ENCODE peak calls at places on chromosomes 2 and 18, in ten cellular contexts. I, R, P, U, Y, M, A, V, O and K are unnamed samples.

GRCh38 chr2:212156114-212156513 is 382.5 kb downstream of the ERBB4 start:
- DNase-seq in O (no peak), M (no peak), U (no peak), A (no peak), R (no peak), P (no peak), I (no peak), Y (no peak), V (no peak), K (no peak)

GRCh38 chr2:60003076-60003475 is 550.4 kb downstream of the BCL11A start:
- DNase-seq in M (no peak), Y (no peak), U (no peak), V (no peak), R (no peak), I (no peak), A (no peak), O (no peak), P (no peak), K (no peak)

GRCh38 chr2:167825664-167826063 is 421.7 kb downstream of the STK39 start:
- DNase-seq in U (no peak), A (no peak), O (no peak), I (no peak), Y (no peak), P (no peak), M (no peak), R (no peak), V (no peak), K (no peak)

GRCh38 chr18:45449761-45450227 is 165.5 kb upstream of the SLC14A2 start:
- DNase-seq in R (peak; percentile 69), A (peak; percentile 39), I (peak; percentile 38), P (peak; percentile 32), V (no peak), U (no peak), Y (peak; percentile 93), O (no peak), M (no peak), K (peak; percentile 28)

GRCh38 chr2:166074011-166074410 is 53.8 kb downstream of the SCN1A start:
- DNase-seq in P (no peak), Y (no peak), V (no peak), O (no peak), I (no peak), U (no peak), M (no peak), R (no peak), A (no peak), K (no peak)

GRCh38 chr2:94870392-94871225 is 621 bp upstream of the TEKT4 start:
- DNase-seq in U (peak; percentile 36), Y (no peak), A (peak; percentile 45), I (no peak), O (no peak), R (no peak), P (no peak), M (no peak), V (no peak), K (no peak)

GRCh38 chr2:133362061-133362476 is 206.2 kb downstream of the NCKAP5 start:
- DNase-seq in R (no peak), P (no peak), Y (no peak), I (no peak), V (no peak), U (no peak), O (no peak), M (peak; percentile 1), A (no peak), K (no peak)

GRCh38 chr2:96930351-96931015 is 55.9 kb downstream of the FAM178B start:
- DNase-seq in U (no peak), Y (no peak), O (no peak), R (no peak), M (no peak), V (no peak), I (no peak), A (no peak), P (no peak), K (no peak)

GRCh38 chr2:224142397-224143312 is 103.6 kb upstream of the SERPINE2 start:
- DNase-seq in M (peak; percentile 13), A (no peak), U (no peak), V (no peak), Y (no peak), P (no peak), I (no peak), R (no peak), O (no peak), K (no peak)

GRCh38 chr18:49691177-49691608 is 122.1 kb downstream of the ACAA2 start:
- DNase-seq in V (no peak), O (no peak), Y (no peak), P (no peak), U (no peak), R (no peak), M (no peak), I (no peak), A (no peak), K (no peak)

GRCh38 chr2:54755641-54756326 is 32.3 kb downstream of the EML6 start:
- DNase-seq in I (peak; percentile 28), R (no peak), V (no peak), U (no peak), P (no peak), M (no peak), A (no peak), O (peak; percentile 23), Y (no peak), K (no peak)

GRCh38 chr18:5868218-5868904 is 27.0 kb downstream of the TMEM200C start:
- DNase-seq in A (peak; percentile 38), V (no peak), Y (no peak), P (peak; percentile 66), U (peak; percentile 62), R (peak; percentile 75), I (peak; percentile 63), M (peak; percentile 13), O (peak; percentile 16), K (peak; percentile 63)

GRCh38 chr2:27915191-27915590 is 24.7 kb downstream of the BABAM2 start:
- DNase-seq in V (no peak), R (no peak), M (no peak), Y (no peak), I (no peak), O (no peak), A (no peak), P (no peak), U (no peak), K (no peak)

GRCh38 chr2:129775941-129776653 is 203.4 kb upstream of the RAB6C start:
- DNase-seq in M (no peak), Y (no peak), P (no peak), R (no peak), U (no peak), A (no peak), O (no peak), V (no peak), I (no peak), K (no peak)

GRCh38 chr2:219476605-219477578 is 21.8 kb upstream of the GMPPA start:
- DNase-seq in A (peak; percentile 72), U (peak; percentile 68), V (no peak), I (no peak), R (no peak), M (no peak), P (no peak), O (no peak), Y (no peak), K (no peak)

GRCh38 chr2:241033994-241034393 is 35.6 kb downstream of the SNED1 start:
- DNase-seq in R (no peak), Y (peak; percentile 82), M (no peak), O (no peak), U (no peak), P (no peak), I (no peak), V (no peak), A (no peak), K (no peak)

GRCh38 chr2:9657083-9657482 is 26.3 kb upstream of the YWHAQ start:
- DNase-seq in U (no peak), I (no peak), M (no peak), O (no peak), V (no peak), Y (no peak), A (no peak), P (no peak), R (no peak), K (no peak)
- H3K4me1 ChIP-seq in U (peaks cover 19% of the 10 kb centered on the region), I (no peaks in the 10 kb centered on the region), M (peaks cover 50% of the 10 kb centered on the region), O (peaks cover 50% of the 10 kb centered on the region), V (no peaks in the 10 kb centered on the region), Y (no peaks in the 10 kb centered on the region), A (peaks cover 40% of the 10 kb centered on the region), P (no peaks in the 10 kb centered on the region), R (no peaks in the 10 kb centered on the region), K (no peaks in the 10 kb centered on the region)

GRCh38 chr2:177393381-177393780 is 808 bp downstream of the AGPS start:
- DNase-seq in I (peak; percentile 33), P (no peak), O (no peak), Y (no peak), A (peak; percentile 25), M (no peak), V (no peak), U (no peak), R (no peak), K (no peak)
- TF ChIP-seq EP300 in I (no peak), P (no peak), O (no peak), Y (no peak), A (no peak), M (no peak), V (no peak), U (no peak), R (no peak), K (no peak)

DNA sequence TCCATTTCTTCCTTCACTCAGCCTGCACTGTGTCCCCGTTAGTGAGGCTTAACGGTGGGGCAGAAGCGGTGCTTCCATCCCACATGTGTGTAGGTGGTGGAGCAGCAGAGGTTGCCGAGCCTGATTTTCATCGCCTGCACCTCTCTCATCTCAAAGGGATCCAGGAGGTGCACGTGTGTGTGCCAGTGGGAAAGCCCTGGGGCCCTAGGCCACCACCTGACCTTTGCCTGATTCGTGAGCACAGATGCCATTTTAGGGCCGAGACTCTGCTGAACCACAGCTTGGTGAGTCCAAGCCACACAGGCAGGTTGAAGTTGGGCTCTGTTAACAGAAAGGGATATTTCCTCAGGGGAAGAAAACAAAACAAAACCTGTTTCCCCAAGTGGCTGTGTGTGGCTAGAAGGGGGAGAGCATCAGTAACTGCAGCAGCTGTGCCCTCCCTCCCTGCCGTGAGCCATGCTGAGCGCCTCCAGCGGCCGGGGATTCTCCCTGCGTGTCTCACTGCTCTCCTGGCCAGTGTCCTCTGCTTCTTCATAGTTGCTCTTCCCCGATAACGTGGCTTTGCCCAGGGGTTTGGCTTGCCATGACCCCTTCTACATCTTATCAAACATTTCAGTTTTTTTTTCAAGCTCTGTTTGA is 81.5 kb downstream of the MAPRE2 start:
- DNase-seq in M (no peak), O (no peak), A (peak; percentile 65), I (no peak), P (no peak), R (no peak), Y (no peak), V (no peak), U (peak; percentile 31), K (no peak)
- TF ChIP-seq CTCF in M (no peak), O (peak; percentile 14), A (peak; percentile 35), I (no peak), P (no peak), R (no peak), Y (no peak), V (peak; percentile 72), U (peak; percentile 60), K (no peak)

GRCh38 chr2:44310287-44310686 is 35.0 kb downstream of the SLC3A1 start:
- DNase-seq in R (no peak), U (no peak), V (no peak), P (no peak), I (no peak), A (no peak), O (no peak), M (no peak), Y (no peak), K (no peak)

GRCh38 chr2:44315945-44316344 is 40.7 kb downstream of the SLC3A1 start:
- DNase-seq in O (no peak), I (no peak), V (no peak), U (no peak), R (no peak), Y (no peak), M (no peak), P (no peak), A (no peak), K (no peak)

GRCh38 chr2:44314354-44314753 is 39.1 kb downstream of the SLC3A1 start:
- DNase-seq in P (no peak), O (no peak), Y (no peak), I (no peak), A (peak; percentile 19), V (no peak), U (no peak), R (no peak), M (no peak), K (no peak)
- H3K4me1 ChIP-seq in P (no peaks in the 10 kb centered on the region), O (no peaks in the 10 kb centered on the region), Y (no peaks in the 10 kb centered on the region), I (no peaks in the 10 kb centered on the region), A (no peaks in the 10 kb centered on the region), V (no peaks in the 10 kb centered on the region), U (no peaks in the 10 kb centered on the region), R (no peaks in the 10 kb centered on the region), M (no peaks in the 10 kb centered on the region), K (no peaks in the 10 kb centered on the region)